ENCODE peak calls at places on chromosomes 1 and 21, in eight cellular contexts. S is right lobe of liver, F is hepatocyte, A is glutamatergic neuron, W is left ventricle myocardium inferior, B is cardiac fibroblast, D is LNCaP clone FGC, H is lower lobe of right lung. C is an unnamed sample.

GRCh38 chr1:11458811-11459275 is 20.1 kb upstream of the DISP3 start:
- DNase-seq in B (peak), D (no peak), H (no peak), S (no peak), A (no peak), W (peak), F (no peak), C (peak)

GRCh38 chr1:26017606-26018005 is 4.0 kb upstream of the EXTL1 start:
- DNase-seq in S (no peak), W (no peak), B (no peak), H (no peak), A (no peak), D (no peak), F (no peak), C (no peak)

GRCh38 chr1:226921504-226921903 is 18.6 kb upstream of the COQ8A start:
- DNase-seq in A (no peak), W (no peak), F (no peak), H (no peak), D (no peak), S (no peak), B (no peak), C (no peak)

GRCh38 chr1:172135076-172135672 is 285.3 kb upstream of the C1orf105 start:
- DNase-seq in B (peak), H (no peak), A (no peak), D (no peak), S (no peak), F (no peak), W (no peak), C (peak)

GRCh38 chr1:231160851-231161710 is 777 bp upstream of the TRIM67 start:
- DNase-seq in W (no peak), A (peak), F (no peak), B (no peak), H (no peak), D (no peak), S (no peak), C (no peak)

GRCh38 chr1:228205526-228206436 is 2.1 kb upstream of the OBSCN start:
- DNase-seq in D (no peak), H (no peak), A (no peak), F (no peak), S (no peak), B (no peak), W (no peak), C (no peak)

GRCh38 chr1:89547563-89548485 is 23.2 kb downstream of the LRRC8B start:
- DNase-seq in W (no peak), D (no peak), F (no peak), B (peak), H (no peak), S (no peak), A (no peak), C (peak)

GRCh38 chr21:45335761-45336534 is 48.3 kb upstream of the POFUT2 start:
- DNase-seq in W (peak), B (no peak), F (no peak), D (no peak), A (no peak), S (no peak), H (peak), C (no peak)

GRCh38 chr1:11753555-11754208 is 8.3 kb upstream of the C1orf167 start:
- DNase-seq in F (no peak), A (no peak), B (no peak), W (no peak), D (no peak), S (no peak), H (no peak), C (no peak)

GRCh38 chr1:3641046-3641760 is 8.7 kb downstream of the WRAP73 start:
- DNase-seq in S (peak), F (no peak), A (no peak), D (no peak), W (no peak), B (no peak), H (no peak), C (no peak)

GRCh38 chr1:7098641-7099040 is 313.4 kb downstream of the CAMTA1 start:
- DNase-seq in W (no peak), F (no peak), S (peak), B (no peak), A (no peak), D (no peak), H (no peak), C (no peak)

GRCh38 chr1:22803833-22804232 is 93.2 kb downstream of the EPHB2 start:
- DNase-seq in F (no peak), A (no peak), H (no peak), D (no peak), S (no peak), B (no peak), W (no peak), C (no peak)

GRCh38 chr21:17191346-17191993 is 321.4 kb upstream of the CXADR start:
- DNase-seq in A (no peak), S (no peak), F (no peak), W (no peak), H (no peak), D (no peak), B (no peak), C (no peak)

GRCh38 chr1:172272087-172272486 is 148.4 kb upstream of the C1orf105 start:
- DNase-seq in S (no peak), W (no peak), F (no peak), H (no peak), D (no peak), B (no peak), A (no peak), C (no peak)

DNA sequence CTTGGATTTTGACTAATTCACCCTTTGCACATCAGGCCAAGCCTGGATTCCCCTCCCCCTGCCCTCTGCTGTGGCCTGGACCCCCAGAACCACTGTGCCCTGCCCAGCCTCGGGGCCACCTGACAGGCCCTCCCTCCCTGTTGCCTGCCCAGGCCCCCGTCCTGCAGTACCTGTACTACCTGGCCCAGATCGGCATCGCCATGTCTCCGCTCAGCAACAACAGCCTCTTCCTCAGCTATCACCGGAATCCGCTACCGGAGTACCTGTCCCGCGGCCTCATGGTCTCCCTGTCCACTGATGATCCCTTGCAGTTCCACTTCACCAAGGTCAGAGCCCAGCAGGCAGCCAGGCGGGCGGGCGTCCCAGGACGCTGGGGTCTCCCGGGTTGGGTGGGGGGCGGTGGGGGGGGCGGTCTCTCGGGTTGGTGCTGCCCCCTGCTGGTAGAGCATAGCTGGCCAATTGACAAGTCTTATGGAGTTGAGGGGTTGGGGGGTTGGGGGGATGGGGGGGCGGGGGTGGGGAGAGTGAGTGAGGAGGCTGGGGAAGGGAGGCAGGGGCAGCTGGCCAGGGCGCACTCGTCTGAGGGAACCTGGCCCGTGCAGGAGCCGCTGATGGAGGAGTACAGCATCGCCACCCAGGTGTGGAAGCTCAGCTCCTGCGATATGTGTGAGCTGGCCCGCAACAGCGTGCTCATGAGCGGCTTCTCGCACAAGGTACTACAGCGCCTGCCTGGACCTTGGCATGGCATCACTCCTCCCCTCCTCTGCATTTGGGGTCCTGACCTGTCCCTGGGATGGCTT is 10.6 kb downstream of the AMPD2 start:
- DNase-seq in W (no peak), S (no peak), B (no peak), F (no peak), D (no peak), A (no peak), H (no peak), C (no peak)
- TF ChIP-seq CTCF in W (peak), S (peak), B (peak), F (peak), D (peak), A (peak), H (peak), C (no peak)

GRCh38 chr1:229844675-229845074 is 218.6 kb downstream of the URB2 start:
- DNase-seq in F (peak), S (no peak), D (peak), A (no peak), H (no peak), W (no peak), B (no peak), C (no peak)

GRCh38 chr1:229845410-229846138 is 219.5 kb downstream of the URB2 start:
- DNase-seq in B (no peak), W (no peak), A (no peak), S (no peak), F (no peak), D (peak), H (no peak), C (no peak)

GRCh38 chr1:229846351-229846750 is 220.3 kb downstream of the URB2 start:
- DNase-seq in F (no peak), S (no peak), H (no peak), A (no peak), D (no peak), B (no peak), W (no peak), C (no peak)

GRCh38 chr1:229853751-229854150 is 213.3 kb upstream of the GALNT2 start:
- DNase-seq in H (no peak), A (no peak), B (no peak), D (no peak), F (no peak), S (no peak), W (no peak), C (no peak)

GRCh38 chr1:229848762-229849677 is 218.0 kb upstream of the GALNT2 start:
- DNase-seq in B (peak), H (no peak), F (peak), W (no peak), D (peak), S (no peak), A (no peak), C (peak)
- TF ChIP-seq CTCF in B (peak), H (peak), F (peak), W (peak), D (peak), S (peak), A (peak), C (peak)

GRCh38 chr1:30524840-30525617 is 198.4 kb downstream of the MATN1 start:
- DNase-seq in D (no peak), W (no peak), B (no peak), F (no peak), H (no peak), S (no peak), A (no peak), C (no peak)

GRCh38 chr1:30520461-30520860 is 202.9 kb downstream of the MATN1 start:
- DNase-seq in B (no peak), S (no peak), F (no peak), H (no peak), A (no peak), W (no peak), D (no peak), C (no peak)

GRCh38 chr1:30523055-30524020 is 200.0 kb downstream of the MATN1 start:
- DNase-seq in F (no peak), A (no peak), B (peak), W (peak), H (no peak), D (no peak), S (peak), C (peak)

GRCh38 chr1:30521261-30521865 is 202.0 kb downstream of the MATN1 start:
- DNase-seq in D (no peak), F (no peak), S (peak), A (no peak), B (no peak), H (no peak), W (no peak), C (no peak)

GRCh38 chr1:30522031-30523004 is 201.1 kb downstream of the MATN1 start:
- DNase-seq in F (peak), S (peak), A (no peak), W (peak), B (no peak), H (peak), D (peak), C (peak)
- TF ChIP-seq CTCF in F (no peak), S (no peak), A (no peak), W (no peak), B (no peak), H (no peak), D (no peak), C (no peak)

DNA sequence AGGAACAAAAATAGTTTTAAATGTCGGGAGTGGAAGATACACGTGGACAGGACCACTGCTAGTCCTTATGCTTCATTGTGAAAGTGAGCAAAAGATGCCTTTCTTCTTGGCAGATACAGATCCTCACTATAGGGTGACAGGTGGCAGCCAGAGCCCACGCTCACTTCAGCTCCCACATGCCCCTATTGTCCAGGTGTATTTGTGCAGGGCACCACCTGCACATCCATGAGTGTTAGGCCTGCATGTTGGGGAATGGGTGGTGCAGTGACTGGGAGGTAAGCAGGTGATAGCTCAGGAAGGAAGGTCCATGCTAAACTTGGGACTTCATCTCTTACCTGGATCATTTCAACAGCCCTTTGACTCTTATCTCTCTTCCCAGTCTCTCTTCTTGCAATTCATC is 27.4 kb downstream of the SLC5A9 start:
- DNase-seq in S (no peak), W (no peak), D (no peak), F (no peak), H (no peak), B (no peak), A (no peak), C (no peak)
- TF ChIP-seq CTCF in S (no peak), W (no peak), D (no peak), F (no peak), H (no peak), B (no peak), A (no peak), C (no peak)